ENCODE peak calls at places on chromosomes 7 and 10, in nine cellular contexts. L is endothelial cell of umbilical vein, F is fibroblast of lung, Y is GM12878, M is hepatocyte, E is PC-3, I is neural progenitor cell, V is GM23248, K is K562. P is an unnamed sample.

GRCh38 chr7:80415522-80415921 is 96.3 kb downstream of the GNAT3 start:
- DNase-seq in L (no peak), F (peak), Y (no peak), M (no peak), E (no peak), I (no peak), V (no peak), K (no peak), P (peak)

GRCh38 chr7:30702200-30702599 is 19.9 kb upstream of the CRHR2 start:
- DNase-seq in L (no peak), F (no peak), Y (no peak), M (no peak), E (no peak), I (no peak), V (no peak), K (no peak), P (no peak)

GRCh38 chr10:78893217-78893616 is 175.5 kb upstream of the ZMIZ1 start:
- DNase-seq in L (no peak), F (no peak), Y (no peak), M (no peak), E (no peak), I (no peak), V (no peak), K (no peak), P (no peak)

GRCh38 chr10:71708301-71708703 is 11.3 kb downstream of the C10orf105 start:
- DNase-seq in L (peak), F (peak), Y (no peak), M (peak), E (peak), I (peak), V (peak), K (peak), P (no peak)

GRCh38 chr10:131346456-131346855 is 34.9 kb upstream of the TCERG1L start:
- DNase-seq in L (no peak), F (no peak), Y (no peak), M (no peak), E (no peak), I (no peak), V (no peak), K (no peak), P (no peak)

GRCh38 chr7:120806669-120807068 is 51.3 kb downstream of the TSPAN12 start:
- DNase-seq in L (no peak), F (no peak), Y (no peak), M (no peak), E (peak), I (no peak), V (peak), K (no peak), P (no peak)

GRCh38 chr10:92790449-92790848 is 57.9 kb upstream of the EXOC6 start:
- DNase-seq in L (no peak), F (no peak), Y (no peak), M (no peak), E (no peak), I (no peak), V (no peak), K (no peak), P (no peak)

GRCh38 chr7:68476966-68477365 is 1121.3 kb upstream of the AUTS2 start:
- DNase-seq in L (no peak), F (peak), Y (no peak), M (no peak), E (no peak), I (no peak), V (no peak), K (no peak), P (no peak)

GRCh38 chr7:91242097-91242846 is 22.0 kb upstream of the FZD1 start:
- DNase-seq in L (no peak), F (peak), Y (no peak), M (no peak), E (peak), I (no peak), V (peak), K (no peak), P (no peak)

GRCh38 chr10:58781873-58782488 is 269.3 kb downstream of the BICC1 start:
- DNase-seq in L (peak), F (peak), Y (peak), M (peak), E (peak), I (peak), V (peak), K (peak), P (peak)

GRCh38 chr7:117946201-117946633 is 73.0 kb upstream of the CTTNBP2 start:
- DNase-seq in L (peak), F (peak), Y (no peak), M (no peak), E (peak), I (peak), V (no peak), K (no peak), P (peak)

GRCh38 chr7:17917842-17918241 is 22.5 kb downstream of the SNX13 start:
- DNase-seq in L (no peak), F (no peak), Y (no peak), M (no peak), E (no peak), I (no peak), V (no peak), K (no peak), P (no peak)

GRCh38 chr10:2460846-2461245 is 606.5 kb upstream of the PFKP start:
- DNase-seq in L (no peak), F (peak), Y (no peak), M (no peak), E (no peak), I (no peak), V (no peak), K (no peak), P (no peak)

GRCh38 chr10:107614939-107615665 is 450.6 kb upstream of the SORCS1 start:
- DNase-seq in L (no peak), F (peak), Y (no peak), M (no peak), E (peak), I (no peak), V (peak), K (no peak), P (peak)

GRCh38 chr7:24963218-24963617 is 16.8 kb downstream of the OSBPL3 start:
- DNase-seq in L (no peak), F (peak), Y (peak), M (no peak), E (no peak), I (no peak), V (peak), K (no peak), P (no peak)

GRCh38 chr7:122885583-122886356 is 490 bp downstream of the CADPS2 start:
- DNase-seq in L (peak), F (peak), Y (no peak), M (peak), E (peak), I (peak), V (peak), K (peak), P (peak)

GRCh38 chr10:76218045-76218444 is 786.6 kb downstream of the LRMDA start:
- DNase-seq in L (no peak), F (no peak), Y (no peak), M (no peak), E (no peak), I (no peak), V (no peak), K (no peak), P (no peak)

GRCh38 chr7:130476287-130477001 is 15.4 kb upstream of the MEST start:
- DNase-seq in L (no peak), F (peak), Y (peak), M (no peak), E (no peak), I (no peak), V (peak), K (no peak), P (peak)

GRCh38 chr7:65927489-65928448 is 54.2 kb downstream of the GUSB start:
- DNase-seq in L (no peak), F (no peak), Y (no peak), M (peak), E (no peak), I (no peak), V (no peak), K (peak), P (no peak)

GRCh38 chr7:3056713-3057388 is 13.2 kb upstream of the CARD11 start:
- DNase-seq in L (no peak), F (no peak), Y (no peak), M (peak), E (no peak), I (no peak), V (no peak), K (no peak), P (no peak)

GRCh38 chr10:123999956-124000615 is 93.3 kb downstream of the CHST15 start:
- DNase-seq in L (no peak), F (no peak), Y (no peak), M (no peak), E (no peak), I (no peak), V (no peak), K (no peak), P (no peak)

GRCh38 chr10:79356104-79356503 is 8.8 kb downstream of the PPIF start:
- DNase-seq in L (no peak), F (no peak), Y (no peak), M (no peak), E (no peak), I (no peak), V (no peak), K (no peak), P (no peak)

GRCh38 chr10:55509168-55509567 is 708.1 kb upstream of the PCDH15 start:
- DNase-seq in L (no peak), F (no peak), Y (no peak), M (no peak), E (peak), I (no peak), V (no peak), K (no peak), P (no peak)

GRCh38 chr7:28608766-28609165 is 196.4 kb downstream of the CREB5 start:
- DNase-seq in L (no peak), F (no peak), Y (no peak), M (no peak), E (peak), I (no peak), V (peak), K (no peak), P (peak)

GRCh38 chr10:16649757-16650156 is 128.1 kb upstream of the C1QL3 start:
- DNase-seq in L (no peak), F (no peak), Y (no peak), M (no peak), E (no peak), I (no peak), V (no peak), K (no peak), P (no peak)

GRCh38 chr10:116296358-116296757 is 23.4 kb upstream of the GFRA1 start:
- DNase-seq in L (no peak), F (no peak), Y (no peak), M (peak), E (no peak), I (no peak), V (no peak), K (no peak), P (no peak)

GRCh38 chr10:106355450-106355849 is 809.1 kb downstream of the SORCS1 start:
- DNase-seq in L (no peak), F (no peak), Y (no peak), M (no peak), E (peak), I (peak), V (peak), K (no peak), P (no peak)

GRCh38 chr7:30157217-30157616 is 22.4 kb downstream of the MTURN start:
- DNase-seq in L (no peak), F (no peak), Y (no peak), M (no peak), E (no peak), I (no peak), V (no peak), K (no peak), P (no peak)

GRCh38 chr10:125148576-125148975 is 11.8 kb downstream of the CTBP2 start:
- DNase-seq in L (no peak), F (no peak), Y (no peak), M (no peak), E (no peak), I (no peak), V (peak), K (no peak), P (no peak)

GRCh38 chr10:131332821-131333220 is 21.3 kb upstream of the TCERG1L start:
- DNase-seq in L (no peak), F (no peak), Y (no peak), M (no peak), E (no peak), I (no peak), V (no peak), K (no peak), P (no peak)

GRCh38 chr10:20485554-20485953 is 411.6 kb downstream of the NEBL start:
- DNase-seq in L (no peak), F (no peak), Y (no peak), M (no peak), E (no peak), I (no peak), V (no peak), K (no peak), P (no peak)

DNA sequence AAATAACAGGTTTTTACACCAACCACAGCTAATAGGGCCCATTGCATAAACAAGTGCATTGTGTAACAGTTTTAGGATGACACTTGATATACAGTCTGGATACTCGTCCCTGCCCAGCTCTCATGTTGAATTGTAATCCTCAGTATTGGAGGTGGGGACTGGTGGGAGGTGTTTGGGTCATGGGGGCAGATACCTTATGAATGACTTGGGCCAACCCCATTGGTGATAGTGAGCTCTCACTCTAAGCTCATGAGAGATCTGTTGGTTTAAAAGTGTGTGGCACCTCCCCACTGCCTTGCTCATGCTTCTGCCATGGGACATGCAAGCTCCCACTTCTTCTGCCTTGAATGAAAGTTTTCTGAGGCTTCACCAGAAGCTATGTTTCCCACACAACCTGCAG is 136.7 kb downstream of the PDE1C start:
- DNase-seq in L (no peak), F (no peak), Y (no peak), M (no peak), E (no peak), I (no peak), V (peak), K (no peak), P (no peak)
- H3K4me3 ChIP-seq in L (no peak), F (no peak), Y (no peak), M (no peak), E (no peak), I (no peak), V (no peak), K (no peak), P (no peak)

GRCh38 chr10:42177077-42177792 is 461.1 kb downstream of the ZNF33B start:
- DNase-seq in L (no peak), F (no peak), Y (no peak), M (peak), E (no peak), I (no peak), V (no peak), K (no peak), P (no peak)
- TF ChIP-seq EZH2 in L (peak), F (no peak), Y (no peak), M (no peak), E (peak), I (no peak), V (no peak), K (no peak), P (no peak)

DNA sequence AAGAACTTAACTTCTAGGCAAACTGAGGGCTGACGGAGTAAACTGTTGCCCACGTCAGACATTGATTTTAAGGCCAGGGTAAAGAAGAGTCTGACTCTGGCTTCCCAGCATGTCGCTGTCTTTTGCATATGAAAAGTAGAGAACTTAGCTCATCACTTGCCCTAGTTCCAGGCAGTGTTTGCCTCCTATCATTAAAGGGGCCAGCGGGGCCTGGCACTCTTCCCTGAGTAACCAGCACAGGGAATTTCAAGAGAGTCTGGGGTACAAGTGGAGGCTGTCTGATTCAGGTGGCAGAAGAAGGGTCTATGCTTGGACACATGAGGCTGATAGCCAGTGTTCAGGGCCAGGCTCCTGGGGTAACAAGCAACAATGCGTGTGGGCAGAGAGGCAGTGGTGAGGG is 4.8 kb downstream of the DENND2A start:
- DNase-seq in L (no peak), F (no peak), Y (no peak), M (no peak), E (no peak), I (no peak), V (no peak), K (no peak), P (no peak)
- H3K4me2 ChIP-seq in L (no peak), F (no peak), Y (no peak), M (no peak), E (no peak), I (no peak), V (no peak), K (no peak), P (no peak)

GRCh38 chr7:100544949-100545635 is 6.1 kb downstream of the AGFG2 start:
- DNase-seq in L (no peak), F (no peak), Y (no peak), M (no peak), E (peak), I (no peak), V (peak), K (no peak), P (peak)

GRCh38 chr7:100547872-100548271 is 8.9 kb downstream of the AGFG2 start:
- DNase-seq in L (peak), F (peak), Y (no peak), M (no peak), E (no peak), I (no peak), V (no peak), K (peak), P (no peak)

GRCh38 chr7:100546129-100546867 is 7.3 kb downstream of the AGFG2 start:
- DNase-seq in L (peak), F (peak), Y (no peak), M (peak), E (peak), I (no peak), V (no peak), K (no peak), P (no peak)

GRCh38 chr7:100545636-100546128 is 6.7 kb downstream of the AGFG2 start:
- DNase-seq in L (peak), F (peak), Y (peak), M (peak), E (peak), I (peak), V (peak), K (peak), P (peak)

GRCh38 chr7:100546868-100547800 is 8.1 kb downstream of the AGFG2 start:
- DNase-seq in L (peak), F (peak), Y (no peak), M (no peak), E (no peak), I (no peak), V (no peak), K (peak), P (no peak)
- H3K4me3 ChIP-seq in L (peak), F (no peak), Y (peak), M (no peak), E (no peak), I (no peak), V (no peak), K (peak), P (no peak)

GRCh38 chr10:28375399-28376354 is 72.8 kb upstream of the MPP7 start:
- DNase-seq in L (no peak), F (peak), Y (no peak), M (peak), E (peak), I (no peak), V (peak), K (no peak), P (peak)
- TF ChIP-seq EZH2 in L (no peak), F (no peak), Y (no peak), M (no peak), E (no peak), I (no peak), V (no peak), K (no peak), P (no peak)

GRCh38 chr7:151628846-151629604 is 109.3 kb upstream of the RHEB start:
- DNase-seq in L (no peak), F (no peak), Y (no peak), M (no peak), E (no peak), I (peak), V (no peak), K (no peak), P (peak)

GRCh38 chr7:151626422-151627115 is 106.9 kb upstream of the RHEB start:
- DNase-seq in L (no peak), F (peak), Y (no peak), M (peak), E (peak), I (peak), V (peak), K (no peak), P (peak)

GRCh38 chr7:151621961-151622360 is 102.3 kb upstream of the RHEB start:
- DNase-seq in L (no peak), F (peak), Y (no peak), M (no peak), E (no peak), I (no peak), V (no peak), K (no peak), P (no peak)

GRCh38 chr7:151623766-151624165 is 104.1 kb upstream of the RHEB start:
- DNase-seq in L (peak), F (peak), Y (no peak), M (no peak), E (peak), I (no peak), V (peak), K (no peak), P (no peak)

DNA sequence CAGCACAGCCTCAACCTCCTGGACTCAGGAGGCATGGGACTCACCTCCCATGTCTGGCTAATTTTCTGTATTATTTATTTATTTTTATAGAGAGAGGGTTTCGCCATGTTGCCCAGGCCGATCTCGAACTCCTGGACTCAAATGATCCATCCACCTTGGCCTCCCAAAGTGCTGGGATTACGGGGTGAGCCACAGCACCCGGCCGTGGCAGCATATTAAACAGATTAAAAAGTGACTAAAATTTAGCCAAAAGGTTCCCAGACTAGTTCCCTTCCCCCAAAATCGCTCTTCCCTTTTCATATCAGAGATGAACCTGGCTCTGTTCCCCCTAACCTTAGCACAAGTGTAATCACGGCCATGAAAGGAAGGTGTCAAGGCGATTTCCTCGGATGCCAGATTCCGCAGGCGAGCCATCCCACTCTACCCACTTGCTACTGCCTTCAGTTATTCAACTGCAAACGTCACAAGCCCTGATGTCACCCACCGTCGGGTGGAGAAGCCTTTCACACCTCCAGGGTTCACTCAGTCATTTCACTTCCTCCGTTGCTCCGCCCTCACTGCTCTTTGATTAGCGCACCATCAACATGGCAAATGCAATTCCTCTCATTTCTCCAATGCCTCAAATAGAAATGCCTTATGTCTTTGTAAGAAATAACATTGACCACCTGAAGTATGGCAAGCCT is 104.7 kb upstream of the RHEB start:
- DNase-seq in L (no peak), F (no peak), Y (no peak), M (no peak), E (no peak), I (no peak), V (no peak), K (no peak), P (no peak)
- H3K4me2 ChIP-seq in L (no peak), F (no peak), Y (no peak), M (no peak), E (no peak), I (no peak), V (no peak), K (no peak), P (no peak)

P was measured in mammary epithelial cell.